ENCODE peak calls at places on chromosomes 6 and 20, in five cellular contexts. One of them, this sample, is unnamed.
A peak's percentile ranks its signal among the peaks of the same experiment; 100 is the strongest.

GRCh38 chr6:21005816-21006553 is 471.7 kb downstream of the CDKAL1 start:
- DNase-seq in IMR-90: peak; percentile 94
- DNase-seq in AG04450: peak; percentile 55
- DNase-seq in activated CD8-positive, alpha-beta T cell treated with anti-CD3 and anti-CD28 coated beads for 36 hours: no peak
- DNase-seq in AG04449: peak; percentile 60
- DNase-seq in this sample: no peak

GRCh38 chr6:111721677-111722219 is 116.1 kb upstream of the TRAF3IP2 start:
- DNase-seq in AG04450: no peak
- DNase-seq in IMR-90: peak; percentile 44
- DNase-seq in activated CD8-positive, alpha-beta T cell treated with anti-CD3 and anti-CD28 coated beads for 36 hours: peak; percentile 67
- DNase-seq in AG04449: no peak
- DNase-seq in this sample: peak; percentile 48

GRCh38 chr20:33463332-33464101 is 20.0 kb upstream of the SNTA1 start:
- DNase-seq in AG04449: no peak
- DNase-seq in activated CD8-positive, alpha-beta T cell treated with anti-CD3 and anti-CD28 coated beads for 36 hours: no peak
- DNase-seq in AG04450: no peak
- DNase-seq in IMR-90: no peak
- DNase-seq in this sample: no peak

GRCh38 chr20:53087034-53087777 is 115.0 kb downstream of the TSHZ2 start:
- DNase-seq in AG04450: no peak
- DNase-seq in activated CD8-positive, alpha-beta T cell treated with anti-CD3 and anti-CD28 coated beads for 36 hours: no peak
- DNase-seq in IMR-90: no peak
- DNase-seq in AG04449: no peak
- DNase-seq in this sample: no peak

GRCh38 chr6:21953831-21954801 is 342.7 kb downstream of the PRL start:
- DNase-seq in AG04450: peak; percentile 65
- DNase-seq in activated CD8-positive, alpha-beta T cell treated with anti-CD3 and anti-CD28 coated beads for 36 hours: peak; percentile 5
- DNase-seq in IMR-90: peak; percentile 93
- DNase-seq in AG04449: no peak
- DNase-seq in this sample: no peak

GRCh38 chr6:147201885-147202515 is 2.2 kb upstream of the STXBP5 start:
- DNase-seq in AG04450: no peak
- DNase-seq in activated CD8-positive, alpha-beta T cell treated with anti-CD3 and anti-CD28 coated beads for 36 hours: peak; percentile 41
- DNase-seq in IMR-90: peak; percentile 21
- DNase-seq in AG04449: no peak
- DNase-seq in this sample: peak; percentile 14

GRCh38 chr6:91291071-91291470 is 704.2 kb upstream of the MAP3K7 start:
- DNase-seq in activated CD8-positive, alpha-beta T cell treated with anti-CD3 and anti-CD28 coated beads for 36 hours: no peak
- DNase-seq in IMR-90: peak; percentile 2
- DNase-seq in AG04450: no peak
- DNase-seq in AG04449: no peak
- DNase-seq in this sample: no peak

GRCh38 chr20:8223096-8223870 is 91.2 kb downstream of the PLCB1 start:
- DNase-seq in activated CD8-positive, alpha-beta T cell treated with anti-CD3 and anti-CD28 coated beads for 36 hours: no peak
- DNase-seq in AG04449: peak; percentile 91
- DNase-seq in AG04450: peak; percentile 82
- DNase-seq in IMR-90: peak; percentile 94
- DNase-seq in this sample: no peak

GRCh38 chr6:85644374-85644762 is 1.7 kb upstream of the SYNCRIP start:
- DNase-seq in AG04449: no peak
- DNase-seq in activated CD8-positive, alpha-beta T cell treated with anti-CD3 and anti-CD28 coated beads for 36 hours: no peak
- DNase-seq in IMR-90: peak; percentile 38
- DNase-seq in AG04450: no peak
- DNase-seq in this sample: no peak

GRCh38 chr20:63690898-63691710 is 5.3 kb upstream of the TNFRSF6B start:
- DNase-seq in IMR-90: no peak
- DNase-seq in AG04450: no peak
- DNase-seq in activated CD8-positive, alpha-beta T cell treated with anti-CD3 and anti-CD28 coated beads for 36 hours: no peak
- DNase-seq in AG04449: no peak
- DNase-seq in this sample: no peak

GRCh38 chr6:4774715-4775590 is 1.3 kb upstream of the CDYL start:
- DNase-seq in activated CD8-positive, alpha-beta T cell treated with anti-CD3 and anti-CD28 coated beads for 36 hours: peak; percentile 27
- DNase-seq in IMR-90: no peak
- DNase-seq in AG04449: no peak
- DNase-seq in AG04450: no peak
- DNase-seq in this sample: peak; percentile 24

GRCh38 chr6:36998723-36999466 is 6.6 kb upstream of the FGD2 start:
- DNase-seq in IMR-90: no peak
- DNase-seq in activated CD8-positive, alpha-beta T cell treated with anti-CD3 and anti-CD28 coated beads for 36 hours: no peak
- DNase-seq in AG04450: no peak
- DNase-seq in AG04449: no peak
- DNase-seq in this sample: no peak

GRCh38 chr6:119738425-119738824 is 388.9 kb upstream of the MAN1A1 start:
- DNase-seq in IMR-90: no peak
- DNase-seq in activated CD8-positive, alpha-beta T cell treated with anti-CD3 and anti-CD28 coated beads for 36 hours: no peak
- DNase-seq in AG04449: no peak
- DNase-seq in AG04450: no peak
- DNase-seq in this sample: no peak

GRCh38 chr6:21201673-21202430 is 391.7 kb upstream of the SOX4 start:
- DNase-seq in activated CD8-positive, alpha-beta T cell treated with anti-CD3 and anti-CD28 coated beads for 36 hours: no peak
- DNase-seq in IMR-90: no peak
- DNase-seq in AG04449: no peak
- DNase-seq in AG04450: no peak
- DNase-seq in this sample: no peak

GRCh38 chr6:116542426-116542825 is 3.1 kb downstream of the TRAPPC3L start:
- DNase-seq in activated CD8-positive, alpha-beta T cell treated with anti-CD3 and anti-CD28 coated beads for 36 hours: no peak
- DNase-seq in AG04449: no peak
- DNase-seq in AG04450: no peak
- DNase-seq in IMR-90: no peak
- DNase-seq in this sample: no peak

GRCh38 chr6:50586074-50586473 is 127.3 kb upstream of the TFAP2D start:
- DNase-seq in IMR-90: no peak
- DNase-seq in AG04449: no peak
- DNase-seq in activated CD8-positive, alpha-beta T cell treated with anti-CD3 and anti-CD28 coated beads for 36 hours: no peak
- DNase-seq in AG04450: no peak
- DNase-seq in this sample: no peak

GRCh38 chr6:155125916-155126315 is 130.8 kb downstream of the TIAM2 start:
- DNase-seq in IMR-90: peak; percentile 80
- DNase-seq in activated CD8-positive, alpha-beta T cell treated with anti-CD3 and anti-CD28 coated beads for 36 hours: no peak
- DNase-seq in AG04449: no peak
- DNase-seq in AG04450: no peak
- DNase-seq in this sample: no peak

GRCh38 chr6:163356324-163356723 is 58.2 kb upstream of the QKI start:
- DNase-seq in IMR-90: peak; percentile 71
- DNase-seq in AG04450: no peak
- DNase-seq in activated CD8-positive, alpha-beta T cell treated with anti-CD3 and anti-CD28 coated beads for 36 hours: peak; percentile 4
- DNase-seq in AG04449: peak; percentile 14
- DNase-seq in this sample: no peak

GRCh38 chr20:31869942-31870702 is at the start of the genes DUSP15 and TTLL9:
- DNase-seq in activated CD8-positive, alpha-beta T cell treated with anti-CD3 and anti-CD28 coated beads for 36 hours: no peak
- DNase-seq in IMR-90: no peak
- DNase-seq in AG04450: no peak
- DNase-seq in AG04449: no peak
- DNase-seq in this sample: no peak

GRCh38 chr6:149150999-149151398 is 166.5 kb upstream of the TAB2 start:
- DNase-seq in AG04450: no peak
- DNase-seq in IMR-90: no peak
- DNase-seq in activated CD8-positive, alpha-beta T cell treated with anti-CD3 and anti-CD28 coated beads for 36 hours: peak; percentile 71
- DNase-seq in AG04449: no peak
- DNase-seq in this sample: no peak

GRCh38 chr6:20377623-20378265 is 23.9 kb upstream of the E2F3 start:
- DNase-seq in AG04449: peak; percentile 45
- DNase-seq in activated CD8-positive, alpha-beta T cell treated with anti-CD3 and anti-CD28 coated beads for 36 hours: peak; percentile 24
- DNase-seq in AG04450: peak; percentile 53
- DNase-seq in IMR-90: peak; percentile 87
- DNase-seq in this sample: no peak

GRCh38 chr20:37615507-37616425 is 78.1 kb upstream of the CTNNBL1 start:
- DNase-seq in IMR-90: no peak
- DNase-seq in AG04449: no peak
- DNase-seq in activated CD8-positive, alpha-beta T cell treated with anti-CD3 and anti-CD28 coated beads for 36 hours: peak; percentile 65
- DNase-seq in AG04450: no peak
- DNase-seq in this sample: peak; percentile 46
- TF ChIP-seq CTCF in IMR-90: peak; percentile 23
- TF ChIP-seq CTCF in AG04449: peak; percentile 47
- TF ChIP-seq CTCF in activated CD8-positive, alpha-beta T cell treated with anti-CD3 and anti-CD28 coated beads for 36 hours: peak; percentile 80
- TF ChIP-seq CTCF in AG04450: peak; percentile 67
- TF ChIP-seq CTCF in this sample: peak; percentile 50

DNA sequence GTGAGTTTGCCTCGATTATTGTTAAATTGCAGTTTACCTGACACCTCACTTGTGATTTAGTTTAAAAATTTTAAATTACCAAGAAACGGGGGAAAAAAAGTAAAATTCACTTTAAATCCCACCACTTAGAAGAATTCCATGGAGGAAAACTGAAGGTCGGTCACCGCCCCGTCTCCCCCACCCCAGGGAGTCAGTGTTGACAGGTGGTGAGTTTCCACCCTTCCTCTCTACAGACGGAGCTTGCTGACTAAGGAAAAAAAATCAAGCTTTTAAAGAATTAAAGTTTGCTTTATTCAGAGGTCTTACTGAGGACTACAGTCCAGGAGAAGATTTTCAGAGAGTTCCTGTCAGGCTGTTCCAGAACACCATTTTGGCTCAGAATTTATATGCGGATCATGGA is 42.3 kb downstream of the SLC22A1 start:
- DNase-seq in AG04450: no peak
- DNase-seq in IMR-90: no peak
- DNase-seq in activated CD8-positive, alpha-beta T cell treated with anti-CD3 and anti-CD28 coated beads for 36 hours: no peak
- DNase-seq in AG04449: no peak
- DNase-seq in this sample: no peak
- TF ChIP-seq CTCF in AG04450: no peak
- TF ChIP-seq CTCF in IMR-90: no peak
- TF ChIP-seq CTCF in activated CD8-positive, alpha-beta T cell treated with anti-CD3 and anti-CD28 coated beads for 36 hours: no peak
- TF ChIP-seq CTCF in AG04449: no peak
- TF ChIP-seq CTCF in this sample: no peak

DNA sequence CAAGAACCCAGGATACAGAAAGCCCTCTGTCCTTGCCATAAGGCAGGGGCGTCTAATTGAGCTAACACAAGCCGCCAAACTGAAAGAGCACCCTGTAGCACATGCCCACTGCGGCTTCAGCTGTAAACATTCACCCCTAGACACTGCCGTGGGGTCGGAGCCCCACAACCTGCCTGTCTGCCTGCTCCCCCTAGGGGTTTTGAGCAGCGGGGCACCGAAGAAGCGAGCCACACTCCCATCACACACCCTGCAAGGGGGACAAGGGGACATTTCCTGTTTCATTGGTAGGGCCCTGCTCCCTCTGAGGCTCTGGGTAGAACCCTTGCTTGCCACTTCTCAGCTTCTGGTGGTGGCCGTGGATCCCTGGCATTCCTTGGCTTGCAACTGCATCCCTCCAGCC is 45.2 kb upstream of the BCLAF1 start:
- DNase-seq in AG04449: no peak
- DNase-seq in IMR-90: no peak
- DNase-seq in activated CD8-positive, alpha-beta T cell treated with anti-CD3 and anti-CD28 coated beads for 36 hours: peak; percentile 6
- DNase-seq in AG04450: no peak
- DNase-seq in this sample: no peak
- TF ChIP-seq CTCF in AG04449: no peak
- TF ChIP-seq CTCF in IMR-90: no peak
- TF ChIP-seq CTCF in activated CD8-positive, alpha-beta T cell treated with anti-CD3 and anti-CD28 coated beads for 36 hours: peak; percentile 28
- TF ChIP-seq CTCF in AG04450: peak; percentile 11
- TF ChIP-seq CTCF in this sample: no peak

GRCh38 chr6:104003803-104004516 is 855.8 kb downstream of the HACE1 start:
- DNase-seq in IMR-90: no peak
- DNase-seq in activated CD8-positive, alpha-beta T cell treated with anti-CD3 and anti-CD28 coated beads for 36 hours: no peak
- DNase-seq in AG04450: no peak
- DNase-seq in AG04449: no peak
- DNase-seq in this sample: no peak
- TF ChIP-seq CTCF in IMR-90: no peak
- TF ChIP-seq CTCF in activated CD8-positive, alpha-beta T cell treated with anti-CD3 and anti-CD28 coated beads for 36 hours: no peak
- TF ChIP-seq CTCF in AG04450: no peak
- TF ChIP-seq CTCF in AG04449: no peak
- TF ChIP-seq CTCF in this sample: no peak

GRCh38 chr20:54479138-54479906 is 3.9 kb downstream of the DOK5 start:
- DNase-seq in AG04449: no peak
- DNase-seq in activated CD8-positive, alpha-beta T cell treated with anti-CD3 and anti-CD28 coated beads for 36 hours: no peak
- DNase-seq in AG04450: no peak
- DNase-seq in IMR-90: peak; percentile 11
- DNase-seq in this sample: no peak
- TF ChIP-seq CTCF in AG04449: peak; percentile 21
- TF ChIP-seq CTCF in activated CD8-positive, alpha-beta T cell treated with anti-CD3 and anti-CD28 coated beads for 36 hours: no peak
- TF ChIP-seq CTCF in AG04450: no peak
- TF ChIP-seq CTCF in IMR-90: peak; percentile 14
- TF ChIP-seq CTCF in this sample: no peak

DNA sequence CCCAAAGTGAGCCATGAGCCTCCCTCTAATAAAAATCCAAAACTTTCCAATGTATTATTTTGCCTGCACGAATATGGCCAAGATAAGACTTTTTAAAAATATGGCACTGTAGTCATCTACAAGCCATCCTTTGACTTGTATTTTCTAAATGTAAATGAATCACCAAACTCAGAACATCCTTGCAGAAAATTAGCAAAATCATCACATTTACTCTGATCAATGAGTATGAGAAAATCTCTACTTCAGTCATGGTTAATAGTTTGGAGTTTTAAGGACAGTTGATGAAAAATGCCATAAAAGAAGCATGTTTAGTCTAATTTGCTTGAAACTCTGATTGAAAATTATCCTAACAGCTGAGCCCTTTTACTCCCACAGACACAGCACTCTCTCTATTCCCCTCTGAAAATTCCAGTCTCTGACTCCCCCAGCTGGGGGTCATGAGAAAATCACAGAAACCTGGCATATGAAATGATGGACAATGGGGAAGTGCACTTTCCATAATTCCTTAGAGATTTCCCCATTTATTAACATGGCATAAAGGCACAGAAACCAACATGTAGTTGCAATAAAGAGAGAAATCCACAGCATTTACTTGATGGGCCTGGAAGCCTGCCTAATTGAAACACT is 214.1 kb downstream of the WDR27 start:
- DNase-seq in IMR-90: peak; percentile 13
- DNase-seq in activated CD8-positive, alpha-beta T cell treated with anti-CD3 and anti-CD28 coated beads for 36 hours: no peak
- DNase-seq in AG04450: no peak
- DNase-seq in AG04449: no peak
- DNase-seq in this sample: no peak
- TF ChIP-seq CTCF in IMR-90: peak; percentile 37
- TF ChIP-seq CTCF in activated CD8-positive, alpha-beta T cell treated with anti-CD3 and anti-CD28 coated beads for 36 hours: no peak
- TF ChIP-seq CTCF in AG04450: peak; percentile 39
- TF ChIP-seq CTCF in AG04449: peak; percentile 5
- TF ChIP-seq CTCF in this sample: no peak

GRCh38 chr20:54201268-54201846 is 6.5 kb upstream of the PFDN4 start:
- DNase-seq in IMR-90: no peak
- DNase-seq in AG04449: no peak
- DNase-seq in activated CD8-positive, alpha-beta T cell treated with anti-CD3 and anti-CD28 coated beads for 36 hours: no peak
- DNase-seq in AG04450: no peak
- DNase-seq in this sample: no peak
- TF ChIP-seq CTCF in IMR-90: no peak
- TF ChIP-seq CTCF in AG04449: no peak
- TF ChIP-seq CTCF in activated CD8-positive, alpha-beta T cell treated with anti-CD3 and anti-CD28 coated beads for 36 hours: no peak
- TF ChIP-seq CTCF in AG04450: no peak
- TF ChIP-seq CTCF in this sample: no peak

GRCh38 chr6:34585108-34585507 is 29.0 kb upstream of the SPDEF start:
- DNase-seq in AG04449: no peak
- DNase-seq in IMR-90: no peak
- DNase-seq in activated CD8-positive, alpha-beta T cell treated with anti-CD3 and anti-CD28 coated beads for 36 hours: no peak
- DNase-seq in AG04450: no peak
- DNase-seq in this sample: no peak

GRCh38 chr6:34583861-34584604 is 27.9 kb upstream of the SPDEF start:
- DNase-seq in activated CD8-positive, alpha-beta T cell treated with anti-CD3 and anti-CD28 coated beads for 36 hours: no peak
- DNase-seq in IMR-90: no peak
- DNase-seq in AG04450: no peak
- DNase-seq in AG04449: no peak
- DNase-seq in this sample: no peak

GRCh38 chr6:34581561-34581920 is 25.4 kb upstream of the SPDEF start:
- DNase-seq in AG04450: no peak
- DNase-seq in activated CD8-positive, alpha-beta T cell treated with anti-CD3 and anti-CD28 coated beads for 36 hours: no peak
- DNase-seq in AG04449: no peak
- DNase-seq in IMR-90: no peak
- DNase-seq in this sample: no peak

GRCh38 chr6:34584694-34585093 is 28.6 kb upstream of the SPDEF start:
- DNase-seq in activated CD8-positive, alpha-beta T cell treated with anti-CD3 and anti-CD28 coated beads for 36 hours: no peak
- DNase-seq in IMR-90: no peak
- DNase-seq in AG04450: no peak
- DNase-seq in AG04449: no peak
- DNase-seq in this sample: no peak

GRCh38 chr6:34583461-34583860 is 27.3 kb upstream of the SPDEF start:
- DNase-seq in AG04450: no peak
- DNase-seq in IMR-90: no peak
- DNase-seq in activated CD8-positive, alpha-beta T cell treated with anti-CD3 and anti-CD28 coated beads for 36 hours: no peak
- DNase-seq in AG04449: no peak
- DNase-seq in this sample: no peak
- TF ChIP-seq CTCF in AG04450: peak; percentile 28
- TF ChIP-seq CTCF in IMR-90: peak; percentile 10
- TF ChIP-seq CTCF in activated CD8-positive, alpha-beta T cell treated with anti-CD3 and anti-CD28 coated beads for 36 hours: no peak
- TF ChIP-seq CTCF in AG04449: peak; percentile 12
- TF ChIP-seq CTCF in this sample: peak; percentile 18